ENCODE peak calls at places on chromosomes 13 and 19, in seven cellular contexts. One of them, this sample, is unnamed.

GRCh38 chr19:55256562-55257460 is 2.0 kb downstream of the PPP6R1 start:
- DNase-seq in adrenal gland: peak
- DNase-seq in CD8-positive, alpha-beta T cell: no peak
- DNase-seq in body of pancreas: no peak
- DNase-seq in upper lobe of right lung: no peak
- DNase-seq in mucosa of descending colon: no peak
- DNase-seq in natural killer cell: no peak
- DNase-seq in this sample: no peak

GRCh38 chr19:23403581-23404324 is 8.5 kb upstream of the ZNF91 start:
- DNase-seq in adrenal gland: no peak
- DNase-seq in CD8-positive, alpha-beta T cell: no peak
- DNase-seq in body of pancreas: peak
- DNase-seq in upper lobe of right lung: no peak
- DNase-seq in mucosa of descending colon: peak
- DNase-seq in natural killer cell: no peak
- DNase-seq in this sample: no peak

GRCh38 chr13:31927219-31927653 is 104.3 kb upstream of the FRY start:
- DNase-seq in adrenal gland: no peak
- DNase-seq in CD8-positive, alpha-beta T cell: no peak
- DNase-seq in body of pancreas: peak
- DNase-seq in upper lobe of right lung: no peak
- DNase-seq in mucosa of descending colon: peak
- DNase-seq in natural killer cell: no peak
- DNase-seq in this sample: no peak

GRCh38 chr19:19597809-19598306 is 20.6 kb downstream of the PBX4 start:
- DNase-seq in adrenal gland: no peak
- DNase-seq in CD8-positive, alpha-beta T cell: peak
- DNase-seq in body of pancreas: no peak
- DNase-seq in upper lobe of right lung: no peak
- DNase-seq in mucosa of descending colon: no peak
- DNase-seq in natural killer cell: no peak
- DNase-seq in this sample: no peak

GRCh38 chr19:36152061-36152885 is at the start of gene COX7A1:
- DNase-seq in adrenal gland: peak
- DNase-seq in CD8-positive, alpha-beta T cell: no peak
- DNase-seq in body of pancreas: peak
- DNase-seq in upper lobe of right lung: peak
- DNase-seq in mucosa of descending colon: no peak
- DNase-seq in natural killer cell: no peak
- DNase-seq in this sample: no peak

GRCh38 chr13:76339649-76340048 is 546.6 kb downstream of the KCTD12 start:
- DNase-seq in adrenal gland: no peak
- DNase-seq in CD8-positive, alpha-beta T cell: no peak
- DNase-seq in body of pancreas: no peak
- DNase-seq in upper lobe of right lung: no peak
- DNase-seq in mucosa of descending colon: no peak
- DNase-seq in natural killer cell: no peak
- DNase-seq in this sample: no peak

GRCh38 chr13:100520936-100521765 is 67.4 kb downstream of the GGACT start:
- DNase-seq in adrenal gland: no peak
- DNase-seq in CD8-positive, alpha-beta T cell: no peak
- DNase-seq in body of pancreas: no peak
- DNase-seq in upper lobe of right lung: no peak
- DNase-seq in mucosa of descending colon: no peak
- DNase-seq in natural killer cell: no peak
- DNase-seq in this sample: no peak

GRCh38 chr13:102799544-102800144 is 725 bp downstream of the BIVM start:
- DNase-seq in adrenal gland: peak
- DNase-seq in CD8-positive, alpha-beta T cell: peak
- DNase-seq in body of pancreas: peak
- DNase-seq in upper lobe of right lung: peak
- DNase-seq in mucosa of descending colon: no peak
- DNase-seq in natural killer cell: peak
- DNase-seq in this sample: peak

GRCh38 chr13:86002921-86003488 is 203.8 kb upstream of the SLITRK6 start:
- DNase-seq in adrenal gland: no peak
- DNase-seq in CD8-positive, alpha-beta T cell: no peak
- DNase-seq in body of pancreas: no peak
- DNase-seq in upper lobe of right lung: no peak
- DNase-seq in mucosa of descending colon: no peak
- DNase-seq in natural killer cell: no peak
- DNase-seq in this sample: no peak

GRCh38 chr13:62697702-62698101 is 1282.1 kb upstream of the PCDH20 start:
- DNase-seq in adrenal gland: no peak
- DNase-seq in CD8-positive, alpha-beta T cell: no peak
- DNase-seq in body of pancreas: no peak
- DNase-seq in upper lobe of right lung: no peak
- DNase-seq in mucosa of descending colon: no peak
- DNase-seq in natural killer cell: no peak
- DNase-seq in this sample: no peak

GRCh38 chr13:112586334-112586733 is 1.6 kb downstream of the TUBGCP3 start:
- DNase-seq in adrenal gland: no peak
- DNase-seq in CD8-positive, alpha-beta T cell: no peak
- DNase-seq in body of pancreas: no peak
- DNase-seq in upper lobe of right lung: no peak
- DNase-seq in mucosa of descending colon: no peak
- DNase-seq in natural killer cell: no peak
- DNase-seq in this sample: no peak

GRCh38 chr13:112587767-112588489 is at the start of gene TUBGCP3:
- DNase-seq in adrenal gland: peak
- DNase-seq in CD8-positive, alpha-beta T cell: peak
- DNase-seq in body of pancreas: peak
- DNase-seq in upper lobe of right lung: peak
- DNase-seq in mucosa of descending colon: peak
- DNase-seq in natural killer cell: peak
- DNase-seq in this sample: peak

GRCh38 chr13:112588490-112589297 is 741 bp upstream of the TUBGCP3 start:
- DNase-seq in adrenal gland: no peak
- DNase-seq in CD8-positive, alpha-beta T cell: no peak
- DNase-seq in body of pancreas: peak
- DNase-seq in upper lobe of right lung: no peak
- DNase-seq in mucosa of descending colon: no peak
- DNase-seq in natural killer cell: no peak
- DNase-seq in this sample: no peak

GRCh38 chr13:112583592-112584277 is 4.2 kb downstream of the TUBGCP3 start:
- DNase-seq in adrenal gland: no peak
- DNase-seq in CD8-positive, alpha-beta T cell: no peak
- DNase-seq in body of pancreas: no peak
- DNase-seq in upper lobe of right lung: no peak
- DNase-seq in mucosa of descending colon: peak
- DNase-seq in natural killer cell: no peak
- DNase-seq in this sample: peak

GRCh38 chr13:112587359-112587766 is 590 bp downstream of the TUBGCP3 start:
- DNase-seq in adrenal gland: peak
- DNase-seq in CD8-positive, alpha-beta T cell: peak
- DNase-seq in body of pancreas: peak
- DNase-seq in upper lobe of right lung: peak
- DNase-seq in mucosa of descending colon: peak
- DNase-seq in natural killer cell: peak
- DNase-seq in this sample: peak
- TF ChIP-seq CTCF in adrenal gland: no peak
- TF ChIP-seq CTCF in CD8-positive, alpha-beta T cell: no peak
- TF ChIP-seq CTCF in body of pancreas: no peak
- TF ChIP-seq CTCF in upper lobe of right lung: no peak
- TF ChIP-seq CTCF in mucosa of descending colon: no peak
- TF ChIP-seq CTCF in natural killer cell: no peak
- TF ChIP-seq CTCF in this sample: no peak

DNA sequence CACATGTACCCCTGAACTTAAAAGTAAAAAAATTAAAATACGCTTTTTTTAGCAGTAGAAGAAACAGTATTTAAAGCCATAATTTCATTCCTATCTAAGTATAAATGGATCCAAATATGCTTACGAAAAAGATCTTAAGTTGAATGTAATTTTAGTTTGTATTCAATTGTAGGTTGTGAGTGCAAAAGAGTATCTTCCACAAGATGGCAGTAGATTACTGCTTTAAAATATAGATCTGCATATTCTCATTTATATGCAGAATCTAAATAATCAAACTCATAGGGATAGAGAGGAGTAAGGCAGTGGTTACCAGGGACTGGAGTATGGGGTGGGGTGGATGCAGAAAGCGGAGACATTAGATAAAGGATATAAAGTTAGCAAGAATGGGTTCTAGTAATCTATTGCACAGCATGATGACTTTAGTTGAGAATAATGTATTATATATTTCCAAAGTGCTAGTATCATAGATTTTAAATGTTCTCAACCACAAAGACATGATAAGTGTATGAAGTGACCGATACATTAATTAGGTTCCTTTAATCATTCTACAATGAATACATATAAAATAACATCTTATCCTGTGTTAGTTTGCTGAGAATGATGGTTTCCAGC is 14.2 kb downstream of the OR7A17 start:
- DNase-seq in adrenal gland: no peak
- DNase-seq in CD8-positive, alpha-beta T cell: no peak
- DNase-seq in body of pancreas: no peak
- DNase-seq in upper lobe of right lung: no peak
- DNase-seq in mucosa of descending colon: no peak
- DNase-seq in natural killer cell: no peak
- DNase-seq in this sample: no peak
- TF ChIP-seq CTCF in adrenal gland: peak
- TF ChIP-seq CTCF in CD8-positive, alpha-beta T cell: peak
- TF ChIP-seq CTCF in body of pancreas: peak
- TF ChIP-seq CTCF in upper lobe of right lung: peak
- TF ChIP-seq CTCF in mucosa of descending colon: no peak
- TF ChIP-seq CTCF in natural killer cell: peak
- TF ChIP-seq CTCF in this sample: peak

GRCh38 chr19:9139609-9140158 is 513 bp upstream of the ZNF317 start:
- DNase-seq in adrenal gland: no peak
- DNase-seq in CD8-positive, alpha-beta T cell: no peak
- DNase-seq in body of pancreas: no peak
- DNase-seq in upper lobe of right lung: no peak
- DNase-seq in mucosa of descending colon: no peak
- DNase-seq in natural killer cell: no peak
- DNase-seq in this sample: no peak

GRCh38 chr19:9144920-9145319 is 4.7 kb downstream of the ZNF317 start:
- DNase-seq in adrenal gland: no peak
- DNase-seq in CD8-positive, alpha-beta T cell: no peak
- DNase-seq in body of pancreas: no peak
- DNase-seq in upper lobe of right lung: no peak
- DNase-seq in mucosa of descending colon: no peak
- DNase-seq in natural killer cell: no peak
- DNase-seq in this sample: no peak

DNA sequence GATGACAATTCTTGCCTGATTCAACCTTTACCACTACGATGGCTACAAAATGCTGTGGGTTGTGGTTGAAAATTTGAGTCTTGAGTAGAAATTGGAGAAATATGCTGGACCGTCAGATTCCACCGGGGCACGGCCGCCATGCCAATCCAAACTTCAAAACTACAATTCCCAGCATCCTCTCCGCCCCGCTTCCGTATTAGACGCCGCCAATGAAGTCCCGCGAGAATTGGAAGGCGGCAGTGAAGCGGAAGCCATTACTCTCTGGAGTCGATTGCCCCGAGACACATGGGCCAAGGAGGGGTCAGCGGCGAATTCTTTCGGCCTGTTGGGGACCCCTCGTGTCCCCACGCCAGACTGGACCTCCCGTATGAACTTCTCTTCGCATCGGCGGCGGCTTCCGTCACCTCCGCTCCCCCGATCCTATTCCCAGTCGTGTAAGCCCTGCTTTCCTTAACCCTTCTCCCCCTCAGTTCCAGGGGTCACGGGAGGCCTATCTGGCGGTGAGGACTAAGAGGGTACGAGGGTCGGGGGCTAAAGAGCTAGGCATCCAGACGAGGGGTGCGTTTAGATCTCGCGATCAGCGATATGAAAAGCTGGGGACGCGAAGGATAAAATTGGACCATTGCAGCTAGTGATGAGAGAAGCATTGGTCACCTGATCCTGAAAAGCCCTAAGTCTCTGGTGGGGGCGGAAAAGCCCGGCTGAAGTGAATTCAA is at the start of gene ZNF317:
- DNase-seq in adrenal gland: peak
- DNase-seq in CD8-positive, alpha-beta T cell: peak
- DNase-seq in body of pancreas: peak
- DNase-seq in upper lobe of right lung: peak
- DNase-seq in mucosa of descending colon: peak
- DNase-seq in natural killer cell: peak
- DNase-seq in this sample: peak
- TF ChIP-seq CTCF in adrenal gland: no peak
- TF ChIP-seq CTCF in CD8-positive, alpha-beta T cell: no peak
- TF ChIP-seq CTCF in body of pancreas: no peak
- TF ChIP-seq CTCF in upper lobe of right lung: no peak
- TF ChIP-seq CTCF in mucosa of descending colon: no peak
- TF ChIP-seq CTCF in natural killer cell: no peak
- TF ChIP-seq CTCF in this sample: no peak

GRCh38 chr19:8695911-8696310 is 2.7 kb downstream of the ACTL9 start:
- DNase-seq in adrenal gland: no peak
- DNase-seq in CD8-positive, alpha-beta T cell: no peak
- DNase-seq in body of pancreas: no peak
- DNase-seq in upper lobe of right lung: no peak
- DNase-seq in mucosa of descending colon: no peak
- DNase-seq in natural killer cell: no peak
- DNase-seq in this sample: no peak

GRCh38 chr19:8698433-8699063 is at the start of gene ACTL9:
- DNase-seq in adrenal gland: no peak
- DNase-seq in CD8-positive, alpha-beta T cell: no peak
- DNase-seq in body of pancreas: no peak
- DNase-seq in upper lobe of right lung: no peak
- DNase-seq in mucosa of descending colon: no peak
- DNase-seq in natural killer cell: no peak
- DNase-seq in this sample: no peak

GRCh38 chr19:8699908-8700307 is 1.3 kb upstream of the ACTL9 start:
- DNase-seq in adrenal gland: no peak
- DNase-seq in CD8-positive, alpha-beta T cell: no peak
- DNase-seq in body of pancreas: no peak
- DNase-seq in upper lobe of right lung: no peak
- DNase-seq in mucosa of descending colon: no peak
- DNase-seq in natural killer cell: no peak
- DNase-seq in this sample: no peak

GRCh38 chr19:8696993-8697392 is 1.6 kb downstream of the ACTL9 start:
- DNase-seq in adrenal gland: no peak
- DNase-seq in CD8-positive, alpha-beta T cell: no peak
- DNase-seq in body of pancreas: no peak
- DNase-seq in upper lobe of right lung: no peak
- DNase-seq in mucosa of descending colon: no peak
- DNase-seq in natural killer cell: no peak
- DNase-seq in this sample: no peak

DNA sequence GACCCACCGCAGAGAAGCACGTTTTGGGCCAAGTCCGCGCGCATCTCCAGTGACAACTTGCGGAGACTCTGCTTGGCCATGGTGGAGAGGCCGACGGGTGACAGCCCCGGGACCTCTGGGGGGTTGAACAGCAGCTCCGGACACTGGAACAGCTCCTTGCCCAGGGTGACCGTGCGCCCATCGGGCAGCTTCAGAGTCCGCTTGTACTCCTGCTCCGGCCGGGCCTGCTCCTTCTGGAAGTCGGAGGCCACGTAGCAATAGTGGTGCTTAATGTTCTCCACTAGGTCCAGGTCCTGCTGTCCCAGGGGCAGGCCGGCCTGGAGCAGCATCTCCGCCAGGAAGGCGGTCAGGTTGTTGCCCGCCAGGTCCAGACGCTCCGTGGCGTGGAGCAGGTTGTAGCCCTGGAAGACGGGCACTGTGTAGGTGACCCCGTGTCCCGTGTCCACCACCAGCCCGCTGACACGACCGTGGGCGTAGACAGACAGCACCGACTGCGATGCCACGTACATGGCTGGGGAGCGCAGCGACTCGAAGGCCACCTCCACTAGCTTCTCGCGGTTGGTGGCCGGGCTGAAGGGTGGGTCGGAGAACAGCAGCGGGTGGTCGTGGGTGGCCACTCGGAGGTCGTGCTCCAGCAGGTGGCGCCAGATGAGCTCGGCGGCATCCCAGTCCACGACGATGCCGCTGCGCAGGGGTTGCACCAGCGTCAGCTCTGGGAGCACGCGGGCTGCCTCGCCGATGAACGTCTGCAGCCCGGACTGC is 743 bp downstream of the ACTL9 start:
- DNase-seq in adrenal gland: no peak
- DNase-seq in CD8-positive, alpha-beta T cell: no peak
- DNase-seq in body of pancreas: no peak
- DNase-seq in upper lobe of right lung: no peak
- DNase-seq in mucosa of descending colon: no peak
- DNase-seq in natural killer cell: no peak
- DNase-seq in this sample: no peak
- TF ChIP-seq CTCF in adrenal gland: no peak
- TF ChIP-seq CTCF in CD8-positive, alpha-beta T cell: no peak
- TF ChIP-seq CTCF in body of pancreas: no peak
- TF ChIP-seq CTCF in upper lobe of right lung: no peak
- TF ChIP-seq CTCF in mucosa of descending colon: no peak
- TF ChIP-seq CTCF in natural killer cell: no peak
- TF ChIP-seq CTCF in this sample: no peak